ENCODE peak calls at places on chromosomes 5 and 9, in eight cellular contexts. C, H, W, L, D, V, Y and S are unnamed samples.

GRCh38 chr9:133955821-133956411 is 36.2 kb downstream of the VAV2 start:
- DNase-seq in L (no peak), H (no peak), W (no peak), V (no peak), Y (peak; percentile 86), C (peak; percentile 86), D (no peak), S (peak; percentile 50)

GRCh38 chr5:160213537-160213936 is 15.8 kb upstream of the FABP6 start:
- DNase-seq in W (no peak), V (no peak), H (no peak), L (no peak), D (no peak), Y (peak; percentile 24), C (no peak), S (no peak)

GRCh38 chr9:37920471-37921167 is 16.7 kb upstream of the SLC25A51 start:
- DNase-seq in C (peak; percentile 88), H (peak; percentile 27), Y (peak; percentile 44), L (no peak), V (no peak), W (no peak), D (no peak), S (no peak)

GRCh38 chr9:2466703-2467102 is 154.9 kb upstream of the VLDLR start:
- DNase-seq in Y (no peak), C (no peak), L (no peak), W (no peak), V (no peak), H (no peak), D (no peak), S (no peak)

GRCh38 chr5:173123416-173123815 is 20.9 kb upstream of the BNIP1 start:
- DNase-seq in H (no peak), D (no peak), W (no peak), Y (no peak), L (no peak), C (no peak), V (peak; percentile 16), S (no peak)

GRCh38 chr5:65391591-65391990 is 90.1 kb downstream of the ADAMTS6 start:
- DNase-seq in V (peak; percentile 10), H (no peak), W (no peak), D (no peak), L (no peak), Y (no peak), C (no peak), S (no peak)

GRCh38 chr5:177350776-177351391 is 584 bp downstream of the LMAN2 start:
- DNase-seq in L (no peak), V (no peak), D (no peak), C (no peak), H (no peak), Y (peak; percentile 36), W (no peak), S (peak; percentile 44)

GRCh38 chr5:154194348-154195329 is 4.1 kb downstream of the GALNT10 start:
- DNase-seq in V (no peak), C (peak; percentile 80), H (no peak), L (no peak), Y (no peak), D (no peak), W (no peak), S (no peak)

GRCh38 chr5:148583421-148583965 is 70.8 kb downstream of the HTR4 start:
- DNase-seq in D (no peak), C (no peak), H (no peak), Y (no peak), V (no peak), L (no peak), W (no peak), S (no peak)

GRCh38 chr5:83222906-83223305 is 145.6 kb downstream of the XRCC4 start:
- DNase-seq in W (no peak), V (no peak), D (no peak), Y (no peak), C (no peak), H (no peak), L (no peak), S (no peak)

GRCh38 chr5:174259691-174260420 is 214.3 kb downstream of the NSG2 start:
- DNase-seq in C (no peak), L (no peak), W (no peak), D (no peak), H (no peak), Y (no peak), V (no peak), S (no peak)

GRCh38 chr9:75200892-75201470 is 112.7 kb downstream of the OSTF1 start:
- DNase-seq in H (no peak), D (peak; percentile 4), C (no peak), L (no peak), Y (peak; percentile 54), W (no peak), V (no peak), S (no peak)

GRCh38 chr5:142726188-142726731 is 40.4 kb upstream of the FGF1 start:
- DNase-seq in H (no peak), V (peak; percentile 80), L (peak; percentile 8), D (no peak), Y (peak; percentile 40), C (no peak), W (no peak), S (no peak)

GRCh38 chr5:20494706-20495105 is 506.7 kb upstream of the CDH18 start:
- DNase-seq in D (no peak), L (no peak), H (no peak), W (no peak), V (no peak), Y (no peak), C (no peak), S (no peak)

GRCh38 chr5:41112486-41113455 is 41.6 kb upstream of the MROH2B start:
- DNase-seq in D (no peak), W (no peak), H (no peak), Y (no peak), C (no peak), L (no peak), V (peak; percentile 1), S (no peak)

GRCh38 chr5:175654807-175655206 is 3.1 kb upstream of the HRH2 start:
- DNase-seq in W (no peak), Y (no peak), V (no peak), D (no peak), L (no peak), H (no peak), C (no peak), S (no peak)

GRCh38 chr9:127049581-127049980 is 72.9 kb downstream of the ANGPTL2 start:
- DNase-seq in V (no peak), D (no peak), H (no peak), C (peak; percentile 33), Y (no peak), L (no peak), W (no peak), S (no peak)

GRCh38 chr9:91411096-91411771 is 12.4 kb downstream of the NFIL3 start:
- DNase-seq in C (no peak), V (no peak), L (no peak), Y (no peak), D (no peak), W (no peak), H (no peak), S (no peak)

GRCh38 chr5:132670218-132670617 is 3.6 kb upstream of the IL4 start:
- DNase-seq in H (no peak), V (no peak), D (no peak), L (no peak), Y (no peak), W (no peak), C (no peak), S (no peak)

GRCh38 chr5:112529525-112529924 is 110.4 kb upstream of the EPB41L4A start:
- DNase-seq in D (peak; percentile 7), C (peak; percentile 64), H (no peak), L (no peak), W (no peak), Y (peak; percentile 55), V (no peak), S (no peak)

GRCh38 chr5:85140471-85140870 is 755.8 kb upstream of the EDIL3 start:
- DNase-seq in D (no peak), C (no peak), L (no peak), W (no peak), Y (no peak), V (no peak), H (no peak), S (no peak)

GRCh38 chr5:34891981-34892380 is 23.3 kb downstream of the RAD1 start:
- DNase-seq in Y (no peak), V (peak; percentile 94), W (peak; percentile 46), D (no peak), L (no peak), C (no peak), H (no peak), S (no peak)

GRCh38 chr5:134845335-134845851 is 375 bp upstream of the C5orf24 start:
- DNase-seq in W (no peak), H (no peak), D (no peak), V (no peak), L (no peak), C (no peak), Y (no peak), S (no peak)

GRCh38 chr5:140631831-140632365 is 1.1 kb downstream of the CD14 start:
- DNase-seq in D (no peak), C (no peak), H (no peak), W (no peak), L (no peak), V (no peak), Y (no peak), S (no peak)
- H3K4me3 ChIP-seq in D (peak overlapping the region; percentile 54), C (peak overlapping the region; percentile 47), H (no peak overlapping the region), W (peak overlapping the region; percentile 32), L (peak overlapping the region; percentile 75), V (peak overlapping the region; percentile 42), Y (peak overlapping the region; percentile 48), S (peak overlapping the region; percentile 67)

GRCh38 chr5:38843665-38844064 is 2.1 kb upstream of the OSMR start:
- DNase-seq in W (no peak), H (no peak), Y (no peak), C (no peak), V (no peak), D (no peak), L (no peak), S (no peak)
- H3K4me3 ChIP-seq in W (no peak overlapping the region), H (no peak overlapping the region), Y (no peak overlapping the region), C (no peak overlapping the region), V (no peak overlapping the region), D (peak overlapping the region; percentile 99), L (no peak overlapping the region), S (no peak overlapping the region)

GRCh38 chr5:72066658-72067057 is 40.6 kb upstream of the MAP1B start:
- DNase-seq in V (peak; percentile 63), C (no peak), L (no peak), H (no peak), Y (no peak), W (no peak), D (no peak), S (no peak)

GRCh38 chr5:72064801-72065570 is 42.3 kb upstream of the MAP1B start:
- DNase-seq in C (no peak), V (no peak), Y (no peak), W (no peak), H (no peak), D (no peak), L (no peak), S (no peak)

GRCh38 chr5:72063219-72063819 is 44.0 kb upstream of the MAP1B start:
- DNase-seq in D (no peak), W (no peak), L (no peak), H (peak; percentile 63), V (no peak), C (peak; percentile 87), Y (peak; percentile 18), S (no peak)

GRCh38 chr5:72067682-72068470 is 39.4 kb upstream of the MAP1B start:
- DNase-seq in Y (no peak), H (no peak), W (no peak), V (peak; percentile 58), C (peak; percentile 54), L (no peak), D (no peak), S (no peak)

GRCh38 chr5:72065751-72066255 is 41.5 kb upstream of the MAP1B start:
- DNase-seq in W (no peak), H (no peak), D (no peak), Y (no peak), C (peak; percentile 92), V (no peak), L (no peak), S (no peak)
- H3K4me3 ChIP-seq in W (no peak overlapping the region), H (no peak overlapping the region), D (no peak overlapping the region), Y (no peak overlapping the region), C (no peak overlapping the region), V (no peak overlapping the region), L (no peak overlapping the region), S (no peak overlapping the region)

GRCh38 chr5:146448783-146449519 is 1.8 kb downstream of the TCERG1 start:
- DNase-seq in V (no peak), H (no peak), W (no peak), C (no peak), D (no peak), Y (no peak), L (no peak), S (no peak)
- H3K4me3 ChIP-seq in V (no peak overlapping the region), H (peak overlapping the region; percentile 100), W (no peak overlapping the region), C (peak overlapping the region; percentile 88), D (peak overlapping the region; percentile 70), Y (peak overlapping the region; percentile 81), L (peak overlapping the region; percentile 74), S (peak overlapping the region; percentile 95)